ENCODE peak calls at places on chromosomes 16 and 17, in four cellular contexts. Q is endodermal cell, H is body of pancreas, Z is NCI-H1105. V is an unnamed sample.

GRCh38 chr17:8447816-8448215 is 12.1 kb downstream of the NDEL1 start:
- DNase-seq in H (no peak), Q (peak; percentile 87), Z (no peak), V (no peak)

GRCh38 chr17:27616414-27616813 is 14.6 kb upstream of the LGALS9 start:
- DNase-seq in Z (no peak), Q (no peak), H (no peak), V (no peak)

GRCh38 chr17:16459850-16460550 is 32.0 kb downstream of the LRRC75A start:
- DNase-seq in H (no peak), Z (no peak), Q (peak; percentile 89), V (no peak)

GRCh38 chr17:5759501-5759925 is 175.2 kb upstream of the NLRP1 start:
- DNase-seq in H (no peak), Q (no peak), Z (no peak), V (no peak)

GRCh38 chr16:85650864-85651811 is 37.6 kb downstream of the GINS2 start:
- DNase-seq in H (peak; percentile 56), Z (no peak), Q (no peak), V (no peak)

GRCh38 chr16:48105456-48105855 is 50.3 kb downstream of the ABCC12 start:
- DNase-seq in Z (no peak), H (no peak), Q (no peak), V (no peak)

GRCh38 chr17:51258756-51259573 is 884 bp downstream of the MBTD1 start:
- DNase-seq in H (peak; percentile 37), Q (peak; percentile 79), Z (no peak), V (no peak)

GRCh38 chr16:27698266-27698665 is 148.3 kb downstream of the KATNIP start:
- DNase-seq in Z (no peak), H (no peak), Q (peak; percentile 96), V (no peak)

GRCh38 chr16:20814761-20815160 is 8.4 kb downstream of the REXO5 start:
- DNase-seq in H (no peak), Z (no peak), Q (no peak), V (no peak)

GRCh38 chr16:9966569-9967157 is 215.6 kb downstream of the GRIN2A start:
- DNase-seq in Q (no peak), Z (no peak), H (no peak), V (no peak)